ENCODE peak calls at places on chromosomes 1 and 21, in nine cellular contexts. One of them, this sample, is unnamed.

GRCh38 chr1:245578306-245578705 is 423.5 kb downstream of the KIF26B start:
- DNase-seq in CD8-positive, alpha-beta T cell: no peak
- DNase-seq in astrocyte: no peak
- DNase-seq in HCT116: no peak
- DNase-seq in coronary artery: no peak
- DNase-seq in fibroblast of lung: no peak
- DNase-seq in WERI-Rb-1: no peak
- DNase-seq in tibial artery: no peak
- DNase-seq in GM12878: no peak
- DNase-seq in this sample: no peak

GRCh38 chr1:25451903-25452302 is 21.2 kb downstream of the MACO1 start:
- DNase-seq in CD8-positive, alpha-beta T cell: no peak
- DNase-seq in astrocyte: no peak
- DNase-seq in HCT116: no peak
- DNase-seq in coronary artery: no peak
- DNase-seq in fibroblast of lung: no peak
- DNase-seq in WERI-Rb-1: no peak
- DNase-seq in tibial artery: no peak
- DNase-seq in GM12878: no peak
- DNase-seq in this sample: no peak

GRCh38 chr1:198530964-198531363 is 9.5 kb downstream of the ATP6V1G3 start:
- DNase-seq in CD8-positive, alpha-beta T cell: no peak
- DNase-seq in astrocyte: no peak
- DNase-seq in HCT116: no peak
- DNase-seq in coronary artery: no peak
- DNase-seq in fibroblast of lung: no peak
- DNase-seq in WERI-Rb-1: peak; percentile 96
- DNase-seq in tibial artery: no peak
- DNase-seq in GM12878: no peak
- DNase-seq in this sample: no peak

GRCh38 chr1:182766881-182767645 is 22.5 kb upstream of the NPL start:
- DNase-seq in CD8-positive, alpha-beta T cell: no peak
- DNase-seq in astrocyte: no peak
- DNase-seq in HCT116: no peak
- DNase-seq in coronary artery: no peak
- DNase-seq in fibroblast of lung: no peak
- DNase-seq in WERI-Rb-1: no peak
- DNase-seq in tibial artery: no peak
- DNase-seq in GM12878: no peak
- DNase-seq in this sample: no peak

GRCh38 chr21:42208801-42209490 is 10.0 kb upstream of the ABCG1 start:
- DNase-seq in CD8-positive, alpha-beta T cell: no peak
- DNase-seq in astrocyte: no peak
- DNase-seq in HCT116: no peak
- DNase-seq in coronary artery: peak; percentile 57
- DNase-seq in fibroblast of lung: no peak
- DNase-seq in WERI-Rb-1: no peak
- DNase-seq in tibial artery: no peak
- DNase-seq in GM12878: no peak
- DNase-seq in this sample: no peak

GRCh38 chr1:91856996-91857395 is 29.0 kb downstream of the TGFBR3 start:
- DNase-seq in CD8-positive, alpha-beta T cell: no peak
- DNase-seq in astrocyte: peak; percentile 48
- DNase-seq in HCT116: no peak
- DNase-seq in coronary artery: no peak
- DNase-seq in fibroblast of lung: no peak
- DNase-seq in WERI-Rb-1: no peak
- DNase-seq in tibial artery: no peak
- DNase-seq in GM12878: no peak
- DNase-seq in this sample: no peak

GRCh38 chr1:244054924-244055263 is 3.8 kb downstream of the ZBTB18 start:
- DNase-seq in CD8-positive, alpha-beta T cell: peak; percentile 75
- DNase-seq in astrocyte: no peak
- DNase-seq in HCT116: no peak
- DNase-seq in coronary artery: no peak
- DNase-seq in fibroblast of lung: no peak
- DNase-seq in WERI-Rb-1: no peak
- DNase-seq in tibial artery: no peak
- DNase-seq in GM12878: no peak
- DNase-seq in this sample: no peak

GRCh38 chr1:103110701-103111100 is 2.4 kb upstream of the COL11A1 start:
- DNase-seq in CD8-positive, alpha-beta T cell: no peak
- DNase-seq in astrocyte: peak; percentile 3
- DNase-seq in HCT116: no peak
- DNase-seq in coronary artery: no peak
- DNase-seq in fibroblast of lung: no peak
- DNase-seq in WERI-Rb-1: peak; percentile 10
- DNase-seq in tibial artery: no peak
- DNase-seq in GM12878: no peak
- DNase-seq in this sample: no peak

GRCh38 chr1:161121838-161122237 is 3.9 kb downstream of the NIT1 start:
- DNase-seq in CD8-positive, alpha-beta T cell: no peak
- DNase-seq in astrocyte: no peak
- DNase-seq in HCT116: no peak
- DNase-seq in coronary artery: no peak
- DNase-seq in fibroblast of lung: no peak
- DNase-seq in WERI-Rb-1: no peak
- DNase-seq in tibial artery: no peak
- DNase-seq in GM12878: no peak
- DNase-seq in this sample: no peak

GRCh38 chr1:226643167-226643566 is 94.6 kb downstream of the STUM start:
- DNase-seq in CD8-positive, alpha-beta T cell: no peak
- DNase-seq in astrocyte: peak; percentile 82
- DNase-seq in HCT116: peak; percentile 34
- DNase-seq in coronary artery: no peak
- DNase-seq in fibroblast of lung: peak; percentile 45
- DNase-seq in WERI-Rb-1: no peak
- DNase-seq in tibial artery: no peak
- DNase-seq in GM12878: peak; percentile 33
- DNase-seq in this sample: no peak

GRCh38 chr1:234969630-234970370 is 158.8 kb downstream of the TOMM20 start:
- DNase-seq in CD8-positive, alpha-beta T cell: no peak
- DNase-seq in astrocyte: no peak
- DNase-seq in HCT116: no peak
- DNase-seq in coronary artery: peak; percentile 81
- DNase-seq in fibroblast of lung: peak; percentile 71
- DNase-seq in WERI-Rb-1: no peak
- DNase-seq in tibial artery: no peak
- DNase-seq in GM12878: no peak
- DNase-seq in this sample: no peak
- TF ChIP-seq CTCF in CD8-positive, alpha-beta T cell: no peak
- TF ChIP-seq CTCF in astrocyte: no peak
- TF ChIP-seq CTCF in HCT116: no peak
- TF ChIP-seq CTCF in coronary artery: no peak
- TF ChIP-seq CTCF in fibroblast of lung: no peak
- TF ChIP-seq CTCF in WERI-Rb-1: no peak
- TF ChIP-seq CTCF in tibial artery: no peak
- TF ChIP-seq CTCF in GM12878: no peak
- TF ChIP-seq CTCF in this sample: no peak

GRCh38 chr1:36350659-36351171 is 27.3 kb upstream of the EVA1B start:
- DNase-seq in CD8-positive, alpha-beta T cell: peak; percentile 59
- DNase-seq in astrocyte: peak; percentile 81
- DNase-seq in HCT116: no peak
- DNase-seq in coronary artery: peak; percentile 85
- DNase-seq in fibroblast of lung: peak; percentile 71
- DNase-seq in WERI-Rb-1: no peak
- DNase-seq in tibial artery: peak; percentile 86
- DNase-seq in GM12878: no peak
- DNase-seq in this sample: peak; percentile 86
- H3K27ac ChIP-seq in CD8-positive, alpha-beta T cell: no peak overlapping the region
- H3K27ac ChIP-seq in astrocyte: peak overlapping the region; percentile 98
- H3K27ac ChIP-seq in HCT116: peak overlapping the region; percentile 54
- H3K27ac ChIP-seq in coronary artery: peak overlapping the region; percentile 76
- H3K27ac ChIP-seq in fibroblast of lung: peak overlapping the region; percentile 98
- H3K27ac ChIP-seq in WERI-Rb-1: no peak overlapping the region
- H3K27ac ChIP-seq in tibial artery: peak overlapping the region; percentile 86
- H3K27ac ChIP-seq in GM12878: peak overlapping the region; percentile 79
- H3K27ac ChIP-seq in this sample: peak overlapping the region; percentile 89

GRCh38 chr1:9827558-9828185 is 3.9 kb upstream of the CLSTN1 start:
- DNase-seq in CD8-positive, alpha-beta T cell: no peak
- DNase-seq in astrocyte: no peak
- DNase-seq in HCT116: no peak
- DNase-seq in coronary artery: no peak
- DNase-seq in fibroblast of lung: peak; percentile 56
- DNase-seq in WERI-Rb-1: no peak
- DNase-seq in tibial artery: no peak
- DNase-seq in GM12878: no peak
- DNase-seq in this sample: no peak
- TF ChIP-seq CTCF in CD8-positive, alpha-beta T cell: peak; percentile 39
- TF ChIP-seq CTCF in astrocyte: peak; percentile 26
- TF ChIP-seq CTCF in HCT116: peak; percentile 47
- TF ChIP-seq CTCF in coronary artery: no peak
- TF ChIP-seq CTCF in fibroblast of lung: peak; percentile 28
- TF ChIP-seq CTCF in WERI-Rb-1: peak; percentile 48
- TF ChIP-seq CTCF in tibial artery: no peak
- TF ChIP-seq CTCF in GM12878: peak; percentile 28
- TF ChIP-seq CTCF in this sample: no peak

GRCh38 chr1:167084739-167085138 is 5.4 kb downstream of the GPA33 start:
- DNase-seq in CD8-positive, alpha-beta T cell: no peak
- DNase-seq in astrocyte: no peak
- DNase-seq in HCT116: no peak
- DNase-seq in coronary artery: no peak
- DNase-seq in fibroblast of lung: no peak
- DNase-seq in WERI-Rb-1: no peak
- DNase-seq in tibial artery: no peak
- DNase-seq in GM12878: no peak
- DNase-seq in this sample: no peak
- H3K27ac ChIP-seq in CD8-positive, alpha-beta T cell: no peak overlapping the region
- H3K27ac ChIP-seq in astrocyte: no peak overlapping the region
- H3K27ac ChIP-seq in HCT116: no peak overlapping the region
- H3K27ac ChIP-seq in coronary artery: no peak overlapping the region
- H3K27ac ChIP-seq in fibroblast of lung: no peak overlapping the region
- H3K27ac ChIP-seq in WERI-Rb-1: no peak overlapping the region
- H3K27ac ChIP-seq in tibial artery: no peak overlapping the region
- H3K27ac ChIP-seq in GM12878: no peak overlapping the region
- H3K27ac ChIP-seq in this sample: no peak overlapping the region